ENCODE peak calls at places on chromosomes 6 and 20, in five cellular contexts. D is HCT116, E is ovary, Q is endothelial cell of umbilical vein, X is adipocyte. P is an unnamed sample. For H3K27me3 and H3K36me3, the result is how much of the 10 kb centered on the place peaks cover.

GRCh38 chr6:52639493-52639892 is 31.4 kb upstream of the TMEM14A start:
- DNase-seq in E (no peak), Q (no peak), D (no peak), X (no peak), P (no peak)

GRCh38 chr6:24069546-24069945 is 56.5 kb upstream of the NRSN1 start:
- DNase-seq in Q (no peak), E (no peak), D (no peak), X (no peak), P (no peak)

GRCh38 chr20:4470375-4470774 is 251.3 kb upstream of the PRND start:
- DNase-seq in X (peak), E (no peak), Q (no peak), D (no peak), P (no peak)

GRCh38 chr20:31712112-31712553 is 10.5 kb downstream of the BCL2L1 start:
- DNase-seq in X (peak), Q (no peak), D (no peak), E (no peak), P (no peak)

GRCh38 chr20:14414560-14414959 is 77.1 kb upstream of the FLRT3 start:
- DNase-seq in E (no peak), X (no peak), Q (no peak), D (no peak), P (no peak)

GRCh38 chr6:108557494-108558371 is 3.0 kb upstream of the FOXO3 start:
- DNase-seq in Q (peak), D (no peak), X (peak), E (peak), P (no peak)

GRCh38 chr6:161486903-161487531 is 213.2 kb upstream of the AGPAT4 start:
- DNase-seq in Q (no peak), E (no peak), D (no peak), X (peak), P (no peak)

GRCh38 chr6:44575644-44576043 is 188.1 kb downstream of the CDC5L start:
- DNase-seq in E (no peak), Q (no peak), D (no peak), X (peak), P (no peak)

GRCh38 chr6:94215614-94216013 is 796.3 kb upstream of the EPHA7 start:
- DNase-seq in X (no peak), E (no peak), Q (no peak), D (no peak), P (no peak)

GRCh38 chr20:31926493-31926892 is 25.4 kb downstream of the PDRG1 start:
- DNase-seq in Q (no peak), D (no peak), X (no peak), E (no peak), P (no peak)

GRCh38 chr6:140318408-140318807 is 944.0 kb upstream of the CITED2 start:
- DNase-seq in Q (no peak), D (no peak), X (no peak), E (no peak), P (no peak)

GRCh38 chr20:61646986-61647385 is 394.9 kb downstream of the CDH4 start:
- DNase-seq in D (no peak), X (no peak), E (no peak), Q (no peak), P (no peak)

GRCh38 chr20:61643631-61644386 is 391.7 kb downstream of the CDH4 start:
- DNase-seq in E (peak), D (no peak), Q (no peak), X (no peak), P (no peak)

GRCh38 chr20:61647741-61648140 is 395.7 kb downstream of the CDH4 start:
- DNase-seq in Q (no peak), E (no peak), D (no peak), X (no peak), P (no peak)

GRCh38 chr20:61646453-61646852 is 394.4 kb downstream of the CDH4 start:
- DNase-seq in Q (no peak), D (no peak), X (no peak), E (no peak), P (no peak)

GRCh38 chr20:61644387-61645076 is 392.5 kb downstream of the CDH4 start:
- DNase-seq in X (no peak), E (peak), D (no peak), Q (no peak), P (no peak)
- H3K27me3 ChIP-seq in X (under half), E (under half), D (under half), Q (under half), P (under half)

GRCh38 chr20:62304331-62305148 is 1.7 kb downstream of the ADRM1 start:
- DNase-seq in E (no peak), X (no peak), D (no peak), Q (no peak), P (no peak)
- H3K36me3 ChIP-seq in E (under half), X (under half), D (under half), Q (under half), P (under half)

DNA sequence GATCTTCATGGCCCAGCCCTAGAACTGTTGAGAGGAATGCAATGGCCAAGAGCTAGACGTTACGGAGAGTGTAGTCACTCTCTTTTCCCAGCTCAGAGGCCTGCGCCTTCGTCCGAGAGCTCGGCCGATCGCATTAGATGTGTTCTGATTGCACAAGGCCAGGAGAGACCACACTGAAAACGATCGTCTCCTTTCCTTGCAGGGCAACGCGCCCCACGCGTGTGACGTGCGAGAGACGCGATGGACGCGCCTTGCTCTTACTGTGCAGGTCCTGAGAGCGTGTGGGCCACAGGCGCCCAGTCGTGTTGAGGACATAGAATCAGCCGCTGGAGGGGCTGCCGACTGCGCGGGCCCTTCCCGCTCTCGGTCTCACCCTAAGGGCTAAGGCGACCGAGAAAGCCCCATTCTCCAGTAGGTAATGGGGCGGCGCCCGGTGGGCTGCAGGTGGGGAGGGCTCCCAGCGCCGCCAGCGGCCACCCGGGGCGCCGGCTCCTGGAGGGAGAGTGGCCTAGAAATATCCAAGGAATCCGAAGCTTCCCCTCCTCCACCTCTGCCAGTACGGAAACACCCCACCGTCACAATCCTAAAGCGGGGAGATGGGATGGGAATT is 26.9 kb downstream of the TFAP2B start:
- DNase-seq in X (no peak), D (no peak), Q (no peak), E (no peak), P (no peak)
- H3K27me3 ChIP-seq in X (half or more), D (under half), Q (under half), E (under half), P (half or more)

GRCh38 chr6:72820906-72821305 is 199.0 kb downstream of the KCNQ5 start:
- DNase-seq in D (no peak), E (no peak), Q (no peak), X (no peak), P (no peak)

GRCh38 chr6:72822691-72823090 is 200.8 kb downstream of the KCNQ5 start:
- DNase-seq in Q (no peak), X (no peak), D (no peak), E (no peak), P (peak)

GRCh38 chr6:72820153-72820552 is 198.3 kb downstream of the KCNQ5 start:
- DNase-seq in Q (no peak), X (no peak), D (no peak), E (no peak), P (no peak)

GRCh38 chr6:72817208-72817607 is 195.3 kb downstream of the KCNQ5 start:
- DNase-seq in X (no peak), E (no peak), D (no peak), Q (no peak), P (no peak)

GRCh38 chr6:72819609-72820008 is 197.7 kb downstream of the KCNQ5 start:
- DNase-seq in Q (no peak), X (no peak), E (no peak), D (no peak), P (no peak)
- H3K36me3 ChIP-seq in Q (under half), X (under half), E (under half), D (under half), P (under half)

GRCh38 chr20:46894971-46895905 is 595 bp downstream of the EYA2 start:
- DNase-seq in Q (no peak), X (peak), E (no peak), D (no peak), P (no peak)
- H3K27me3 ChIP-seq in Q (under half), X (under half), E (under half), D (under half), P (under half)

DNA sequence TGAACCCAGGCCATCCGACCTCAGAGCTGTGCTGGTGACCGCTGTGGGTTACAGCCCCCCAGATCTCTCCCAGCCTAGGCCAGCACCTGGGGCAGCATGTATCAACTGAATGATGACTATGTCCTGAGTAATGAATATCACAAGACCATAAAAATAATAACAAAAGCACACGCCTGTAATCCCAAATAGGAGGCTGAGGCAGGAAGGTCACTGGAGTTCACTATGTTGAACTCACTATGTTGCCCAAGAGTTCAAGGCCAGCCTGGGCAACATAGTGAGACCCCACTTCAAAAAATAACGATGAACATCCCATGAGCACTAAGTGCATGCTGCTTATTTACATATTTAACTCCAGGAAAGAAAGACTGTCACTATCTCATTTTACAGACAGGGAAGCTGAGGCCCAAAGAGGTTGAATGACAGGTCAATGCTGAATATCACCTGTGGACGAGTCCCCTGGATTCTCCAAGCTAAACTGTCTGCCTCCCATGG is 92.3 kb downstream of the NFATC2 start:
- DNase-seq in Q (no peak), X (no peak), E (no peak), D (no peak), P (no peak)
- H3K36me3 ChIP-seq in Q (under half), X (under half), E (under half), D (under half), P (under half)

GRCh38 chr20:63174309-63175030 is 41.5 kb downstream of the YTHDF1 start:
- DNase-seq in D (no peak), E (no peak), X (no peak), Q (no peak), P (no peak)

GRCh38 chr20:63171991-63172390 is 43.9 kb downstream of the YTHDF1 start:
- DNase-seq in X (no peak), Q (no peak), D (no peak), E (no peak), P (no peak)

GRCh38 chr20:63175031-63175895 is 40.7 kb downstream of the YTHDF1 start:
- DNase-seq in D (no peak), X (no peak), E (no peak), Q (no peak), P (no peak)

GRCh38 chr20:63173552-63174191 is 42.3 kb downstream of the YTHDF1 start:
- DNase-seq in E (no peak), X (no peak), Q (no peak), D (no peak), P (no peak)

DNA sequence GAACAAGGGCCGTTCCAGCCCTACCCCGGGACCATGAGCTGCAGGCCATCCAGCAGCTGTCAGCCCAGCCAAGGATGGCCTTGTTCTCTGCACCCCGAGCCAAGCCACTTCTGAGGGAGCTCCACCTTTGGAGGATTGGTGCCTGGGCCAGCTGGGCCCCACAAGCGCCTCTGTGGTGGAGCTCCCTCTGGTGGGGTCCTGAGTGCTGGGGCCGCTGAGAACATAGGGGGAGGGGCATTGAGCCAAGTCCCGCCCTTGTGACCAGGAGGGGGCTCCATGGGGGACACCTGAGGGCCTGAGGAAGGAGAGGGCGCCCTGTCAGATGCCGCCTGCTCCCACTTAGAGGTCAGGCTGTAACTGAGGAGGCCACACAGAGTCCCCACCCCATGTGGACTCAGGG is 43.2 kb downstream of the YTHDF1 start:
- DNase-seq in Q (no peak), E (no peak), X (no peak), D (peak), P (no peak)
- H3K27me3 ChIP-seq in Q (under half), E (under half), X (under half), D (under half), P (under half)

GRCh38 chr6:47027315-47027714 is 14.8 kb downstream of the ADGRF1 start:
- DNase-seq in D (no peak), E (no peak), Q (no peak), X (no peak), P (no peak)

GRCh38 chr6:47026679-47027078 is 15.5 kb downstream of the ADGRF1 start:
- DNase-seq in D (no peak), E (no peak), X (no peak), Q (no peak), P (no peak)

GRCh38 chr6:47029865-47030561 is 12.1 kb downstream of the ADGRF1 start:
- DNase-seq in Q (no peak), D (no peak), X (no peak), E (no peak), P (no peak)

GRCh38 chr6:47031656-47032055 is 10.5 kb downstream of the ADGRF1 start:
- DNase-seq in X (no peak), E (no peak), D (no peak), Q (no peak), P (no peak)

DNA sequence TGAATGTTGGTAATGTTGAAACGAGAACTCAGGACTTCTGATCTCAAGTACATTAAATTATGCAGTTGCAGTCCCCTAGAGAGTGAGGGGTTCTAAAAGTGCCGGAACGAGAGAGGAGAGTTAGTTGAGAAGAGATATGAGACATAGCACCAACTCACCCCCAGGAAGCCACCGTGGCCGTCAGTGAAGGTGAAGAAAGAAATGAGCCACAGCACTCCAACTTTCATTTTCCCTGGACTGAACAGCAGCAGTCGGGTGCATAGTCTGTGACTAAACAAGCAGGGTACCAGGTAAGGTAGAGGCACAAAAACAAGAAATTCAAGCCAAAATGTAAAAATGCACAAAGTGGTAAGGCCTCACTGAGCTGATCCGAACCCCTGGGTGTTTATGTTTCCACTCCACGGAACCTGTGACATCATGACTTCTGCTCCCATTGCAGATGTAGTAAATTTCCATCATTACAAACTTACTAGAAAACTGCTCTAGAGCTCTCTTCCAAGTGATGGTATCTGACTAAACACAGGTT is 13.2 kb downstream of the ADGRF1 start:
- DNase-seq in Q (no peak), D (no peak), X (no peak), E (no peak), P (no peak)
- H3K36me3 ChIP-seq in Q (under half), D (under half), X (under half), E (under half), P (under half)

GRCh38 chr20:48397689-48398005 is 430.2 kb downstream of the PREX1 start:
- DNase-seq in D (no peak), X (no peak), E (peak), Q (no peak), P (no peak)

GRCh38 chr20:48403362-48403761 is 424.4 kb downstream of the PREX1 start:
- DNase-seq in D (no peak), E (no peak), Q (no peak), X (no peak), P (no peak)

GRCh38 chr20:48398506-48399449 is 429.0 kb downstream of the PREX1 start:
- DNase-seq in D (no peak), Q (no peak), E (no peak), X (peak), P (no peak)

GRCh38 chr20:48401359-48401758 is 426.4 kb downstream of the PREX1 start:
- DNase-seq in D (no peak), Q (no peak), E (no peak), X (no peak), P (no peak)

DNA sequence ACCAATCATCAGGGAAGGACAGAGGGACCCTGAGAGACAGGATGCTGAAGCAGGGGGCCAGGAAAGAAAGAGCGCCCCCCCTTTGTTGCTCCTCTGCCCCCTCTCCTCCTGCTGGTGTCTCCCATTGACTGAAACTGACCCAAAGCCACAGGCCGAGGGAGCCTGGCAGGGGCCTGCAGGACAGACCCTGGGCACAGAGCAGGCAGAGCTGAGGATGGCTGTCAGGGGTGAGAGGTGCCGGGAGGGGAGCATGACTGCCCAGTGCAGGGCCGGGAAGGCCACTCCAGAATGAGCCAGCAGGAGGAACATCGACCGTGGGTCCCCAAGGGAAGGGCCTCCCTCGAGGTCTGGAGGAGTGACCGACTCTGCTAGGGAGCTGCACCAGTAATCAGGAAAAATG is 427.8 kb downstream of the PREX1 start:
- DNase-seq in X (no peak), D (no peak), Q (no peak), E (no peak), P (no peak)
- H3K27me3 ChIP-seq in X (half or more), D (under half), Q (under half), E (under half), P (under half)

P was measured in iPS DF 6.9.